ENCODE peak calls at places on chromosomes 12 and 14, in seven cellular contexts. C is A549, W is WTC11, D is MCF 10A, Q is astrocyte of the spinal cord, H is glutamatergic neuron, B is sigmoid colon. A is an unnamed sample.

GRCh38 chr14:51529731-51530130 is 122.0 kb upstream of the FRMD6 start:
- DNase-seq in C (no peak), H (no peak), W (no peak), D (no peak), B (no peak), Q (no peak), A (no peak)

GRCh38 chr12:41212625-41213024 is 24.5 kb downstream of the PDZRN4 start:
- DNase-seq in C (no peak), B (no peak), D (no peak), Q (no peak), W (no peak), H (no peak), A (no peak)

GRCh38 chr12:98332626-98333025 is 182.8 kb upstream of the TMPO start:
- DNase-seq in C (no peak), H (no peak), W (no peak), D (peak), B (no peak), Q (no peak), A (no peak)

GRCh38 chr12:46459881-46460545 is 87.4 kb upstream of the SLC38A2 start:
- DNase-seq in B (no peak), W (no peak), C (no peak), Q (no peak), D (no peak), H (no peak), A (no peak)

GRCh38 chr12:100986595-100987547 is 192.3 kb downstream of the ANO4 start:
- DNase-seq in C (no peak), H (no peak), D (no peak), B (no peak), W (peak), Q (peak), A (no peak)

GRCh38 chr12:44677724-44678123 is 198.4 kb downstream of the NELL2 start:
- DNase-seq in D (no peak), Q (no peak), W (no peak), C (no peak), B (no peak), H (no peak), A (no peak)

GRCh38 chr12:70698345-70698744 is 61.1 kb upstream of the PTPRB start:
- DNase-seq in H (no peak), B (no peak), C (no peak), Q (no peak), W (no peak), D (no peak), A (no peak)

GRCh38 chr12:1319215-1319614 is 275.2 kb downstream of the FBXL14 start:
- DNase-seq in W (no peak), D (no peak), B (no peak), Q (no peak), H (no peak), C (no peak), A (no peak)

GRCh38 chr14:88535149-88535548 is 19.7 kb downstream of the PTPN21 start:
- DNase-seq in B (no peak), H (no peak), Q (no peak), C (no peak), D (no peak), W (no peak), A (peak)

GRCh38 chr12:75814856-75815754 is 216.5 kb downstream of the PHLDA1 start:
- DNase-seq in C (peak), W (no peak), B (no peak), Q (peak), H (no peak), D (peak), A (peak)

GRCh38 chr12:67640863-67641262 is 7.7 kb upstream of the DYRK2 start:
- DNase-seq in W (no peak), C (no peak), H (no peak), D (no peak), B (no peak), Q (no peak), A (no peak)

GRCh38 chr12:121009744-121010143 is 6.5 kb downstream of the C12orf43 start:
- DNase-seq in H (peak), B (no peak), Q (peak), C (peak), D (peak), W (peak), A (peak)

GRCh38 chr12:106074706-106075392 is 63.9 kb downstream of the NUAK1 start:
- DNase-seq in C (no peak), W (no peak), H (no peak), Q (peak), B (no peak), D (no peak), A (no peak)

GRCh38 chr12:50988051-50988450 is 35.7 kb downstream of the HIGD1C start:
- DNase-seq in Q (no peak), W (no peak), D (no peak), B (no peak), C (no peak), H (no peak), A (no peak)

GRCh38 chr12:69719336-69720316 is 19.0 kb upstream of the RAB3IP start:
- DNase-seq in H (no peak), B (no peak), Q (no peak), D (peak), C (no peak), W (no peak), A (no peak)

GRCh38 chr14:88129306-88130056 is 124.5 kb downstream of the GPR65 start:
- DNase-seq in Q (peak), C (no peak), B (no peak), H (no peak), D (peak), W (no peak), A (no peak)

GRCh38 chr14:62718629-62719028 is 326.6 kb downstream of the KCNH5 start:
- DNase-seq in W (no peak), B (no peak), C (no peak), D (no peak), H (no peak), Q (no peak), A (no peak)

GRCh38 chr12:64826234-64826633 is 1.8 kb downstream of the TBC1D30 start:
- DNase-seq in W (peak), D (no peak), C (no peak), Q (peak), B (no peak), H (no peak), A (peak)

GRCh38 chr14:104146651-104147345 is 8.4 kb downstream of the KIF26A start:
- DNase-seq in C (no peak), D (no peak), H (peak), Q (no peak), W (peak), B (peak), A (no peak)

GRCh38 chr12:114943601-114944000 is 259.6 kb upstream of the TBX3 start:
- DNase-seq in H (no peak), C (no peak), W (no peak), D (no peak), B (no peak), Q (no peak), A (no peak)

GRCh38 chr12:56590237-56590830 is 39.8 kb downstream of the BAZ2A start:
- DNase-seq in Q (no peak), C (no peak), B (no peak), H (peak), D (peak), W (peak), A (no peak)
- TF ChIP-seq CTCF in Q (peak), C (peak), B (no peak), H (peak), D (peak), W (peak), A (peak)

DNA sequence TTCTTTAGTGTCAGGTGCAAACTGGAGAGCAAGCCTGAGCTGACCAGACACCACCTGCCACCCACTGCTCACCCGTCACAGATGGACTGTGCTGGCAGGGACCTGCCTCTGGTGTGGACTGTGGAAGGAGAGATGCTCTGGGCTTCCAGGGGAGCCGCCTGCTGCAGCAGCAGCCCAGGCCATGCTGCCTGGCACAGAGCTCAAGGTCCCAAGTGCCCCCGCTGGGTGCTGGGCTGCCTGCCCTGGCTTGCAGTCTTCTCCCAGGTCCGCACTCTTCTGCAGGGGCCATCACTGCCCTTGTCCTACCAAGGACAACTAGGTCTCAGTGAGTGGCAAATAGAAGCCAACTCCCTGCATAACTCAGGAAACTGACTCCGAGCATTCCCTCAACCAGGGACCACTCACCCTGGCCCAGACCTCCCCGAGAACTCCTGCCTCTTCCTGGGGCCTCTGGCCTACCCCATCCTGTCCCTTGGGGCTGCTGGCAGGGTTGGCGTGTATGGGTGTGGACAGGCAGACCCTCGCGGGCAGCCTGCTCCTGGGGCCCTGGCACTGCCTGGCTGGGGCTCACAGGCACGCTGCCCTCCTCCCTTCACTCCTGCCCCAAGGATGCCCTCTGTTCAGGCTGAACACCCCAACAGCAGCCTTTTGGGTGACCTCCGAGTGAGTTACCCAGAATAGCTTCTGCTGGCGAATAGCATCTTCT is 9.3 kb downstream of the AMN start:
- DNase-seq in C (no peak), B (no peak), H (no peak), D (no peak), W (no peak), Q (no peak), A (no peak)
- TF ChIP-seq CTCF in C (no peak), B (no peak), H (no peak), D (no peak), W (no peak), Q (no peak), A (no peak)

GRCh38 chr14:68660495-68660894 is 132.4 kb downstream of the ZFP36L1 start:
- DNase-seq in H (no peak), D (no peak), B (peak), W (no peak), C (no peak), Q (no peak), A (no peak)
- TF ChIP-seq CTCF in H (no peak), D (no peak), B (no peak), W (no peak), C (no peak), Q (no peak), A (no peak)

GRCh38 chr12:8780389-8780788 is 42.0 kb upstream of the A2ML1 start:
- DNase-seq in D (peak), B (no peak), W (no peak), Q (peak), H (no peak), C (peak), A (peak)
- TF ChIP-seq CTCF in D (peak), B (no peak), W (no peak), Q (peak), H (peak), C (peak), A (no peak)